ENCODE peak calls at places on chromosome 21, in ten cellular contexts. K is psoas muscle; N is HCT116; Z is T-helper 17 cell; H is activated T-cell treated with anti-CD3 and anti-CD28 coated beads, Interleukin-2, amount 50 U/mL, for 4 hours; L is activated CD8-positive, alpha-beta T cell treated with anti-CD3 and anti-CD28 coated beads, Interleukin-2, amount 10 ng/mL, durations not matched to agents 7 days and 5 days; W is activated naive CD8-positive, alpha-beta T cell treated with anti-CD3 and anti-CD28 coated beads, Interleukin-2, amount 10 ng/mL, durations not matched to agents 7 days and 5 days; G is T-cell; A is CD4-positive, alpha-beta T cell; V is naive thymus-derived CD8-positive, alpha-beta T cell. F is an unnamed sample.

GRCh38 chr21:30714946-30715345 is 3.6 kb downstream of the KRTAP21-3 start:
- ATAC-seq in H (no peak), K (no peak), V (no peak), Z (no peak), L (no peak), A (no peak), W (no peak), N (no peak), G (no peak), F (no peak)

GRCh38 chr21:45080639-45081414 is 6.4 kb downstream of the ADARB1 start:
- ATAC-seq in A (peak), K (no peak), N (peak), V (no peak), L (peak), H (peak), Z (peak), W (peak), G (peak), F (no peak)

GRCh38 chr21:33976980-33977720 is 61.5 kb upstream of the ATP5PO start:
- ATAC-seq in K (no peak), L (no peak), G (no peak), H (no peak), Z (no peak), W (no peak), A (no peak), N (no peak), V (no peak), F (no peak)

GRCh38 chr21:38533887-38534286 is 35.6 kb upstream of the ERG start:
- ATAC-seq in H (no peak), K (no peak), V (no peak), A (no peak), W (no peak), N (no peak), Z (no peak), L (no peak), G (no peak), F (no peak)

GRCh38 chr21:15742052-15742451 is 12.3 kb downstream of the USP25 start:
- ATAC-seq in G (no peak), V (no peak), L (no peak), W (no peak), H (no peak), A (no peak), N (no peak), Z (no peak), K (no peak), F (no peak)

GRCh38 chr21:20276954-20277353 is 721.3 kb upstream of the NCAM2 start:
- ATAC-seq in L (no peak), A (no peak), W (no peak), H (no peak), Z (no peak), K (no peak), G (no peak), V (no peak), N (no peak), F (no peak)

GRCh38 chr21:36479415-36480402 is at the start of gene CLDN14:
- ATAC-seq in W (no peak), V (no peak), H (no peak), A (no peak), K (no peak), L (no peak), Z (no peak), N (no peak), G (no peak), F (no peak)

GRCh38 chr21:32624726-32625125 is 12.5 kb upstream of the CFAP298 start:
- ATAC-seq in L (peak), N (peak), V (no peak), W (no peak), K (no peak), A (no peak), Z (no peak), G (no peak), H (peak), F (no peak)

GRCh38 chr21:29271927-29272333 is 26.8 kb upstream of the BACH1 start:
- ATAC-seq in V (no peak), A (no peak), W (no peak), L (no peak), K (no peak), G (no peak), N (no peak), H (no peak), Z (no peak), F (no peak)

GRCh38 chr21:16124397-16125130 is 394.8 kb downstream of the USP25 start:
- ATAC-seq in A (no peak), G (no peak), V (no peak), K (no peak), W (no peak), H (no peak), L (no peak), N (no peak), Z (no peak), F (no peak)

GRCh38 chr21:36261459-36261858 is 58.5 kb upstream of the MORC3 start:
- ATAC-seq in K (no peak), N (no peak), L (no peak), W (no peak), G (no peak), A (no peak), H (no peak), V (no peak), Z (no peak), F (no peak)

GRCh38 chr21:37380349-37381323 is 14.1 kb downstream of the DYRK1A start:
- ATAC-seq in A (no peak), V (no peak), L (no peak), Z (no peak), K (peak), G (no peak), H (no peak), W (no peak), N (no peak), F (no peak)

GRCh38 chr21:44853601-44854390 is 19.7 kb downstream of the PTTG1IP start:
- ATAC-seq in N (no peak), G (no peak), L (no peak), Z (no peak), K (no peak), W (no peak), V (no peak), A (no peak), H (no peak), F (no peak)

GRCh38 chr21:35316456-35316855 is 267.4 kb upstream of the RUNX1 start:
- ATAC-seq in A (no peak), W (no peak), L (no peak), V (no peak), K (no peak), G (no peak), Z (no peak), H (no peak), N (no peak), F (no peak)

GRCh38 chr21:32750405-32750804 is 21.1 kb downstream of the PAXBP1 start:
- ATAC-seq in K (no peak), Z (no peak), V (no peak), L (no peak), A (no peak), H (peak), G (no peak), W (no peak), N (no peak), F (no peak)

GRCh38 chr21:44350773-44351481 is 2.5 kb upstream of the TRPM2 start:
- ATAC-seq in W (no peak), H (no peak), K (no peak), A (no peak), V (no peak), L (no peak), Z (no peak), N (peak), G (no peak), F (no peak)

GRCh38 chr21:46188226-46189212 is 4.3 kb upstream of the SPATC1L start:
- ATAC-seq in W (no peak), V (no peak), Z (no peak), A (no peak), K (peak), G (no peak), N (peak), H (no peak), L (no peak), F (no peak)

GRCh38 chr21:41480086-41480690 is 27.8 kb downstream of the TMPRSS2 start:
- ATAC-seq in N (no peak), Z (no peak), K (no peak), V (no peak), A (no peak), W (no peak), L (no peak), H (no peak), G (no peak), F (no peak)

GRCh38 chr21:36783612-36784383 is 84.9 kb downstream of the SIM2 start:
- ATAC-seq in N (peak), K (peak), L (no peak), W (no peak), G (no peak), H (no peak), Z (no peak), A (no peak), V (no peak), F (no peak)

GRCh38 chr21:39385299-39386145 is 36.6 kb upstream of the HMGN1 start:
- ATAC-seq in V (peak), K (peak), Z (peak), N (no peak), H (peak), W (peak), L (peak), G (peak), A (peak), F (peak)

GRCh38 chr21:35149698-35150097 is 100.6 kb upstream of the RUNX1 start:
- ATAC-seq in H (peak), Z (no peak), G (no peak), W (no peak), N (no peak), L (no peak), V (no peak), A (no peak), K (no peak), F (no peak)

GRCh38 chr21:18000961-18001522 is 181.9 kb upstream of the C21orf91 start:
- ATAC-seq in G (no peak), N (no peak), Z (no peak), V (no peak), L (no peak), A (no peak), H (no peak), W (no peak), K (no peak), F (no peak)

GRCh38 chr21:41565550-41565949 is 57.6 kb upstream of the TMPRSS2 start:
- ATAC-seq in G (no peak), W (no peak), L (no peak), A (no peak), Z (no peak), H (no peak), V (no peak), N (no peak), K (no peak), F (no peak)

GRCh38 chr21:15552914-15553491 is 176.8 kb upstream of the USP25 start:
- ATAC-seq in W (no peak), N (no peak), H (no peak), L (no peak), G (peak), Z (peak), K (no peak), V (peak), A (peak), F (no peak)

GRCh38 chr21:25341981-25342380 is 265.3 kb downstream of the MRPL39 start:
- ATAC-seq in K (no peak), A (no peak), V (no peak), G (no peak), Z (no peak), N (no peak), L (no peak), H (no peak), W (no peak), F (no peak)

GRCh38 chr21:45479691-45480675 is 62.3 kb downstream of the SLC19A1 start:
- ATAC-seq in A (no peak), V (no peak), H (peak), W (peak), N (no peak), G (no peak), K (no peak), Z (no peak), L (peak), F (no peak)

GRCh38 chr21:31201548-31201947 is 142.5 kb downstream of the TIAM1 start:
- ATAC-seq in W (no peak), K (no peak), H (peak), N (no peak), A (no peak), V (no peak), Z (no peak), L (no peak), G (no peak), F (peak)

GRCh38 chr21:15992171-15992570 is 262.4 kb downstream of the USP25 start:
- ATAC-seq in L (no peak), G (no peak), H (no peak), W (no peak), K (no peak), A (no peak), N (no peak), V (no peak), Z (no peak), F (no peak)

GRCh38 chr21:35376406-35377135 is 327.5 kb upstream of the RUNX1 start:
- ATAC-seq in L (no peak), N (no peak), A (no peak), Z (no peak), W (no peak), V (no peak), G (no peak), K (no peak), H (no peak), F (no peak)

GRCh38 chr21:44709426-44710293 is 1.7 kb downstream of the TSPEAR start:
- ATAC-seq in G (peak), K (no peak), Z (peak), W (peak), N (no peak), H (peak), V (peak), A (peak), L (no peak), F (no peak)

GRCh38 chr21:33817663-33818433 is 97.8 kb downstream of the ATP5PO start:
- ATAC-seq in V (no peak), L (no peak), N (no peak), G (no peak), Z (no peak), K (no peak), H (no peak), W (no peak), A (no peak), F (no peak)

GRCh38 chr21:34734696-34735095 is 65.9 kb downstream of the CLIC6 start:
- ATAC-seq in V (no peak), A (no peak), W (no peak), N (no peak), Z (no peak), G (no peak), K (peak), H (no peak), L (no peak), F (no peak)

GRCh38 chr21:34934350-34934749 is 114.8 kb downstream of the RUNX1 start:
- ATAC-seq in A (peak), L (no peak), G (no peak), H (no peak), W (peak), K (no peak), Z (no peak), N (no peak), V (no peak), F (no peak)

GRCh38 chr21:32131960-32132359 is 146.9 kb downstream of the MIS18A start:
- ATAC-seq in W (no peak), V (no peak), L (no peak), G (no peak), N (no peak), H (no peak), Z (no peak), A (no peak), K (peak), F (no peak)

GRCh38 chr21:37119421-37120218 is 46.6 kb downstream of the TTC3 start:
- ATAC-seq in G (no peak), V (no peak), A (no peak), Z (no peak), H (peak), N (peak), W (no peak), L (no peak), K (no peak), F (no peak)

GRCh38 chr21:43697758-43698643 is 20.9 kb upstream of the PDXK start:
- ATAC-seq in G (peak), L (no peak), Z (peak), N (no peak), K (no peak), A (peak), W (peak), H (no peak), V (peak), F (no peak)

GRCh38 chr21:36437745-36438128 is 42.2 kb downstream of the CLDN14 start:
- ATAC-seq in A (no peak), H (no peak), N (no peak), W (no peak), V (no peak), L (no peak), K (peak), G (no peak), Z (no peak), F (peak)